ENCODE peak calls at places on chromosomes 6 and 20, in seven cellular contexts. E is globus pallidus; X is activated CD4-positive, alpha-beta T cell treated with anti-CD3 and anti-CD28 coated beads for 24 hours; D is germinal center; J is psoas muscle; N is Caco-2; C is NCI-H1436. L is an unnamed sample.
A peak's percentile ranks its signal among the peaks of the same experiment; 100 is the strongest.

GRCh38 chr20:19934792-19935491 is 82.2 kb upstream of the NAA20 start:
- DNase-seq in E (peak; percentile 90), X (no peak), D (peak; percentile 59), J (peak; percentile 49), N (no peak), C (peak; percentile 58), L (no peak)

GRCh38 chr20:46229478-46229877 is 78.8 kb downstream of the CDH22 start:
- DNase-seq in E (no peak), X (no peak), D (no peak), J (no peak), N (no peak), C (no peak), L (no peak)

GRCh38 chr6:144075884-144076283 is 19.5 kb downstream of the SF3B5 start:
- DNase-seq in E (no peak), X (no peak), D (no peak), J (no peak), N (no peak), C (no peak), L (no peak)

GRCh38 chr6:37103169-37104039 is 66.5 kb upstream of the PIM1 start:
- DNase-seq in E (peak; percentile 53), X (no peak), D (no peak), J (peak; percentile 83), N (peak; percentile 61), C (peak; percentile 67), L (peak; percentile 50)

GRCh38 chr6:24933868-24934401 is 1.8 kb downstream of the RIPOR2 start:
- DNase-seq in E (no peak), X (no peak), D (no peak), J (no peak), N (peak; percentile 43), C (no peak), L (no peak)

GRCh38 chr20:44401052-44401769 is 45.7 kb downstream of the HNF4A start:
- DNase-seq in E (no peak), X (no peak), D (no peak), J (no peak), N (peak; percentile 83), C (no peak), L (no peak)

GRCh38 chr20:51811040-51811351 is 8.7 kb upstream of the SALL4 start:
- DNase-seq in E (no peak), X (no peak), D (no peak), J (no peak), N (peak; percentile 45), C (no peak), L (no peak)

GRCh38 chr6:54697423-54697822 is 149.1 kb upstream of the FAM83B start:
- DNase-seq in E (peak; percentile 8), X (no peak), D (no peak), J (no peak), N (peak; percentile 10), C (no peak), L (no peak)

GRCh38 chr6:134245041-134245440 is 72.9 kb downstream of the SGK1 start:
- DNase-seq in E (no peak), X (no peak), D (no peak), J (no peak), N (no peak), C (no peak), L (no peak)

GRCh38 chr6:132410840-132411239 is 9.6 kb upstream of the MOXD1 start:
- DNase-seq in E (no peak), X (no peak), D (no peak), J (no peak), N (no peak), C (no peak), L (no peak)

GRCh38 chr6:13355043-13355945 is 27.0 kb upstream of the TBC1D7 start:
- DNase-seq in E (no peak), X (no peak), D (peak; percentile 19), J (no peak), N (no peak), C (no peak), L (no peak)

GRCh38 chr6:87907521-87907920 is 140.1 kb upstream of the SPACA1 start:
- DNase-seq in E (no peak), X (no peak), D (no peak), J (no peak), N (no peak), C (no peak), L (no peak)

GRCh38 chr6:165930668-165931067 is 237.0 kb downstream of the TBXT start:
- DNase-seq in E (no peak), X (no peak), D (no peak), J (no peak), N (no peak), C (no peak), L (no peak)

GRCh38 chr6:133646021-133646682 is 242.8 kb upstream of the TCF21 start:
- DNase-seq in E (no peak), X (no peak), D (no peak), J (no peak), N (no peak), C (no peak), L (no peak)

GRCh38 chr20:52166150-52166549 is 25.4 kb downstream of the ZFP64 start:
- DNase-seq in E (no peak), X (no peak), D (no peak), J (no peak), N (no peak), C (no peak), L (no peak)

GRCh38 chr6:109790131-109790530 is 99.0 kb downstream of the FIG4 start:
- DNase-seq in E (no peak), X (no peak), D (no peak), J (no peak), N (no peak), C (no peak), L (no peak)

GRCh38 chr20:36339646-36340592 is 33.8 kb downstream of the DLGAP4 start:
- DNase-seq in E (no peak), X (no peak), D (no peak), J (no peak), N (no peak), C (no peak), L (no peak)

GRCh38 chr6:118660218-118660569 is 8.8 kb upstream of the CEP85L start:
- DNase-seq in E (no peak), X (no peak), D (no peak), J (no peak), N (no peak), C (peak; percentile 86), L (peak; percentile 83)

GRCh38 chr6:37222125-37222967 is 35.2 kb upstream of the TBC1D22B start:
- DNase-seq in E (peak; percentile 37), X (peak; percentile 51), D (peak; percentile 81), J (peak; percentile 66), N (peak; percentile 93), C (peak; percentile 93), L (peak; percentile 93)

GRCh38 chr6:149834513-149835481 is 29.4 kb downstream of the LRP11 start:
- DNase-seq in E (peak; percentile 73), X (peak; percentile 61), D (peak; percentile 54), J (no peak), N (peak; percentile 74), C (no peak), L (no peak)

GRCh38 chr20:64242003-64242796 is 13.3 kb upstream of the PCMTD2 start:
- DNase-seq in E (no peak), X (no peak), D (no peak), J (no peak), N (no peak), C (no peak), L (no peak)

GRCh38 chr6:103215835-103216234 is 1643.9 kb downstream of the HACE1 start:
- DNase-seq in E (no peak), X (no peak), D (no peak), J (no peak), N (no peak), C (no peak), L (no peak)

GRCh38 chr6:1615651-1616420 is 6.1 kb downstream of the FOXC1 start:
- DNase-seq in E (no peak), X (no peak), D (no peak), J (no peak), N (no peak), C (no peak), L (no peak)

GRCh38 chr20:33915726-33916331 is 77.9 kb upstream of the RALY start:
- DNase-seq in E (no peak), X (peak; percentile 36), D (peak; percentile 69), J (peak; percentile 50), N (peak; percentile 79), C (no peak), L (no peak)

GRCh38 chr6:105072799-105073199 is 107.0 kb downstream of the POPDC3 start:
- DNase-seq in E (no peak), X (no peak), D (no peak), J (no peak), N (no peak), C (no peak), L (no peak)

GRCh38 chr20:1858859-1859258 is 36.3 kb upstream of the SIRPA start:
- DNase-seq in E (no peak), X (no peak), D (no peak), J (no peak), N (no peak), C (no peak), L (no peak)

GRCh38 chr20:56359212-56360132 is 698 bp downstream of the FAM210B start:
- DNase-seq in E (peak; percentile 65), X (no peak), D (no peak), J (peak; percentile 52), N (peak; percentile 65), C (no peak), L (no peak)

GRCh38 chr20:5658897-5659296 is 91.3 kb upstream of the SHLD1 start:
- DNase-seq in E (no peak), X (peak; percentile 42), D (peak; percentile 60), J (peak; percentile 67), N (no peak), C (no peak), L (no peak)

GRCh38 chr6:133503330-133503729 is 262.2 kb downstream of the EYA4 start:
- DNase-seq in E (no peak), X (no peak), D (no peak), J (no peak), N (no peak), C (no peak), L (no peak)

GRCh38 chr20:59007758-59008511 is 881 bp upstream of the CTSZ start:
- DNase-seq in E (peak; percentile 44), X (no peak), D (peak; percentile 86), J (peak; percentile 44), N (no peak), C (no peak), L (no peak)

GRCh38 chr6:90739339-90739738 is 152.5 kb upstream of the MAP3K7 start:
- DNase-seq in E (no peak), X (no peak), D (no peak), J (no peak), N (no peak), C (no peak), L (no peak)

GRCh38 chr20:41143354-41143753 is 6.0 kb downstream of the PLCG1 start:
- DNase-seq in E (no peak), X (no peak), D (no peak), J (no peak), N (no peak), C (no peak), L (no peak)

GRCh38 chr6:145091102-145091826 is 644.1 kb downstream of the EPM2A start:
- DNase-seq in E (no peak), X (no peak), D (no peak), J (no peak), N (no peak), C (no peak), L (no peak)